ENCODE peak calls at places on chromosome 3, in seven cellular contexts. T, O, M, D, E, I and G are unnamed samples.
A peak's percentile ranks its signal among the peaks of the same experiment; 100 is the strongest.

GRCh38 chr3:118972974-118973373 is 61.7 kb downstream of the IGSF11 start:
- DNase-seq in T (no peak), O (no peak), M (peak; percentile 45), D (no peak), E (no peak), I (peak; percentile 87), G (no peak)

GRCh38 chr3:76021376-76021775 is 236.0 kb upstream of the ZNF717 start:
- DNase-seq in T (no peak), O (no peak), M (no peak), D (no peak), E (no peak), I (no peak), G (no peak)

GRCh38 chr3:186004209-186004608 is 66.4 kb upstream of the TRA2B start:
- DNase-seq in T (no peak), O (no peak), M (no peak), D (no peak), E (no peak), I (no peak), G (no peak)

GRCh38 chr3:195908439-195909293 is at the start of gene TNK2:
- DNase-seq in T (peak; percentile 60), O (no peak), M (no peak), D (no peak), E (no peak), I (peak; percentile 72), G (no peak)

GRCh38 chr3:36373084-36373483 is 7.2 kb upstream of the STAC start:
- DNase-seq in T (no peak), O (peak; percentile 27), M (no peak), D (peak; percentile 95), E (no peak), I (no peak), G (no peak)

GRCh38 chr3:151228291-151229125 is 25.5 kb upstream of the GPR171 start:
- DNase-seq in T (peak; percentile 3), O (peak; percentile 43), M (peak; percentile 50), D (peak; percentile 89), E (peak; percentile 44), I (no peak), G (no peak)

GRCh38 chr3:185585862-185586643 is at the start of gene SENP2:
- DNase-seq in T (peak; percentile 98), O (peak; percentile 97), M (peak; percentile 99), D (peak; percentile 94), E (peak; percentile 98), I (peak; percentile 99), G (peak; percentile 100)

GRCh38 chr3:120567370-120568197 is 28.6 kb upstream of the NDUFB4 start:
- DNase-seq in T (peak; percentile 48), O (no peak), M (no peak), D (peak; percentile 65), E (no peak), I (peak; percentile 73), G (no peak)

GRCh38 chr3:148128136-148128535 is 569.6 kb upstream of the AGTR1 start:
- DNase-seq in T (no peak), O (no peak), M (no peak), D (no peak), E (no peak), I (no peak), G (no peak)

GRCh38 chr3:103127737-103128136 is 692.9 kb downstream of the ZPLD1 start:
- DNase-seq in T (no peak), O (no peak), M (no peak), D (peak; percentile 46), E (no peak), I (no peak), G (no peak)

GRCh38 chr3:14319654-14320182 is 82.7 kb upstream of the SLC6A6 start:
- DNase-seq in T (peak; percentile 93), O (peak; percentile 23), M (no peak), D (peak; percentile 65), E (peak; percentile 50), I (no peak), G (peak; percentile 92)

GRCh38 chr3:153768559-153769469 is 352.4 kb upstream of the ARHGEF26 start:
- DNase-seq in T (peak; percentile 84), O (peak; percentile 20), M (peak; percentile 22), D (peak; percentile 39), E (no peak), I (peak; percentile 60), G (peak; percentile 59)

GRCh38 chr3:156307704-156308103 is 187.3 kb downstream of the KCNAB1 start:
- DNase-seq in T (no peak), O (peak; percentile 23), M (peak; percentile 53), D (peak; percentile 84), E (peak; percentile 53), I (peak; percentile 81), G (peak; percentile 14)

GRCh38 chr3:161354554-161354953 is 16.8 kb downstream of the SPTSSB start:
- DNase-seq in T (no peak), O (no peak), M (no peak), D (no peak), E (no peak), I (no peak), G (no peak)

GRCh38 chr3:27590437-27591320 is 106.5 kb upstream of the SLC4A7 start:
- DNase-seq in T (peak; percentile 4), O (no peak), M (peak; percentile 21), D (peak; percentile 65), E (no peak), I (no peak), G (no peak)

GRCh38 chr3:169668957-169669681 is 5.6 kb upstream of the MECOM start:
- DNase-seq in T (no peak), O (no peak), M (peak; percentile 73), D (peak; percentile 33), E (no peak), I (peak; percentile 70), G (peak; percentile 74)

GRCh38 chr3:195069501-195070251 is 201.3 kb downstream of the XXYLT1 start:
- DNase-seq in T (no peak), O (no peak), M (no peak), D (no peak), E (no peak), I (peak; percentile 50), G (no peak)

GRCh38 chr3:184485906-184486305 is 75.7 kb upstream of the EPHB3 start:
- DNase-seq in T (no peak), O (no peak), M (no peak), D (no peak), E (no peak), I (no peak), G (no peak)

GRCh38 chr3:129525341-129525968 is 3.0 kb upstream of the RHO start:
- DNase-seq in T (no peak), O (peak; percentile 10), M (no peak), D (peak; percentile 30), E (no peak), I (no peak), G (no peak)

GRCh38 chr3:7640787-7641186 is 779.9 kb downstream of the GRM7 start:
- DNase-seq in T (no peak), O (no peak), M (no peak), D (peak; percentile 16), E (no peak), I (no peak), G (peak; percentile 74)

GRCh38 chr3:38616111-38616510 is 33.4 kb downstream of the SCN5A start:
- DNase-seq in T (no peak), O (no peak), M (peak; percentile 63), D (no peak), E (no peak), I (no peak), G (no peak)

GRCh38 chr3:158420654-158421396 is 150.2 kb upstream of the MLF1 start:
- DNase-seq in T (no peak), O (peak; percentile 39), M (no peak), D (peak; percentile 43), E (no peak), I (no peak), G (no peak)

GRCh38 chr3:116067275-116067674 is 378.0 kb downstream of the LSAMP start:
- DNase-seq in T (no peak), O (no peak), M (no peak), D (no peak), E (no peak), I (no peak), G (no peak)

GRCh38 chr3:155418426-155418825 is 124.9 kb upstream of the STRIT1 start:
- DNase-seq in T (no peak), O (no peak), M (peak; percentile 7), D (no peak), E (no peak), I (peak; percentile 69), G (no peak)

GRCh38 chr3:72274511-72275295 is 489.8 kb upstream of the PROK2 start:
- DNase-seq in T (peak; percentile 31), O (peak; percentile 51), M (peak; percentile 27), D (peak; percentile 71), E (peak; percentile 58), I (peak; percentile 82), G (peak; percentile 66)

GRCh38 chr3:21876742-21877141 is 125.7 kb upstream of the ZNF385D start:
- DNase-seq in T (no peak), O (no peak), M (no peak), D (no peak), E (no peak), I (no peak), G (no peak)

GRCh38 chr3:148077318-148077923 is 620.3 kb upstream of the AGTR1 start:
- DNase-seq in T (peak; percentile 10), O (no peak), M (no peak), D (no peak), E (no peak), I (no peak), G (peak; percentile 13)

DNA sequence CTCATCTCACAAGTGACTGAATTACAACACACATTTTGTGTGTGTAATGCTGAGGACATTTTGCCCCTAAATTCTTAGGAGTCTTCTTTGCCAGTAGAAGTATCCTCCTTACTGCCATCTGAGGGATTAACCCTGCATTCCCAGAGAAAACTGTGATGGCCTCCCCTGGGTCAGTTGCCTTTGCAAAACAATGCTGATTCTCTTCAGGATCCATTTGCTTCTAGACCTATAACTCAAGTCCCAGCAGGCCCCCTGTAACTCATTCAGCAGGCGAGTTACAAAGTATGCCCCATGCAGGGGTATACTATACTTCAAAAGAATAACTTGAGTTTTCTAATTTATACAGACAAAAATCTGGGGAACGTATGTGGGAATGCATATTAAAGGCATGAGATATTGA is 6.6 kb upstream of the MCF2L2 start:
- DNase-seq in T (no peak), O (no peak), M (no peak), D (no peak), E (no peak), I (no peak), G (no peak)
- H3K27ac ChIP-seq in T (no peak overlapping the region), O (no peak overlapping the region), M (no peak overlapping the region), D (no peak overlapping the region), E (no peak overlapping the region), I (no peak overlapping the region), G (no peak overlapping the region)

GRCh38 chr3:23239181-23240068 is 36.3 kb downstream of the UBE2E2 start:
- DNase-seq in T (no peak), O (no peak), M (no peak), D (no peak), E (no peak), I (no peak), G (no peak)
- H3K27ac ChIP-seq in T (no peak overlapping the region), O (no peak overlapping the region), M (no peak overlapping the region), D (no peak overlapping the region), E (no peak overlapping the region), I (no peak overlapping the region), G (no peak overlapping the region)

GRCh38 chr3:171333784-171334464 is 126.3 kb downstream of the TNIK start:
- DNase-seq in T (no peak), O (no peak), M (no peak), D (no peak), E (no peak), I (no peak), G (no peak)
- H3K27ac ChIP-seq in T (no peak overlapping the region), O (no peak overlapping the region), M (peak overlapping the region; percentile 45), D (no peak overlapping the region), E (no peak overlapping the region), I (peak overlapping the region; percentile 57), G (peak overlapping the region; percentile 12)

DNA sequence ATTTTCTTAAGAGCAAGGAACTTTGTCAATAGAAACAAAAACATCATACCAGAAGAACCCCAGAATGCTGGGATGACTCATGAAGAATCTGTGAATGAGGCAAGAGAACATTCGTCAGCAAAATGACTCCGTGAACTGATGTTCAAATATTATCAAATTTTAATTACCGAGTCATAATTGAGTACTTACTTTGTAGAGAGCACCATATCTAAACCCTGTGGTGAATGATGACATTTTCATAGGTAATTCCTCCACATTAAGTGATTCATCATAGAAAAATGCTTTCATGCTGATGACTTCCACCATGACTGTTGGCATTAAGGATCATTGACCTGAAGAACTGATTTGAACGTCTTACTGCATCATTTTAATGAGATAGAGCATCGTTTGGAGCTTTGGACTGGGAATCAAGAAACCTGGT is 56.3 kb downstream of the PPARG start:
- DNase-seq in T (no peak), O (no peak), M (no peak), D (peak; percentile 70), E (no peak), I (no peak), G (peak; percentile 38)
- H3K27ac ChIP-seq in T (no peak overlapping the region), O (no peak overlapping the region), M (no peak overlapping the region), D (no peak overlapping the region), E (no peak overlapping the region), I (no peak overlapping the region), G (no peak overlapping the region)